ENCODE peak calls at places on chromosomes 11 and 22, in four cellular contexts. N is neuronal stem cell, Q is mesendoderm, P is IMR-90. T is an unnamed sample.

GRCh38 chr11:35158371-35159081 is 19.6 kb downstream of the CD44 start:
- DNase-seq in N (no peak), Q (peak; percentile 48), P (no peak), T (peak; percentile 78)

GRCh38 chr11:119375629-119376196 is 5.8 kb downstream of the USP2 start:
- DNase-seq in N (no peak), Q (peak; percentile 68), P (peak; percentile 86), T (peak; percentile 40)

GRCh38 chr22:23904855-23905254 is 10.7 kb downstream of the MIF start:
- DNase-seq in N (no peak), Q (no peak), P (no peak), T (peak; percentile 36)

GRCh38 chr11:12587333-12587997 is 86.8 kb upstream of the TEAD1 start:
- DNase-seq in N (no peak), Q (peak; percentile 82), P (peak; percentile 71), T (peak; percentile 38)

GRCh38 chr11:132886335-132886734 is 646.0 kb downstream of the OPCML start:
- DNase-seq in N (no peak), Q (peak; percentile 84), P (peak; percentile 94), T (peak; percentile 34)

GRCh38 chr11:67407700-67408163 is 3.8 kb downstream of the TBC1D10C start:
- DNase-seq in N (no peak), Q (no peak), P (no peak), T (no peak)

GRCh38 chr11:99316761-99317475 is 296.2 kb downstream of the CNTN5 start:
- DNase-seq in N (no peak), Q (no peak), P (no peak), T (no peak)

GRCh38 chr11:2814751-2815150 is 70.8 kb downstream of the CDKN1C start:
- DNase-seq in N (no peak), Q (no peak), P (no peak), T (no peak)

GRCh38 chr22:31230155-31230870 is 18.2 kb downstream of the LIMK2 start:
- DNase-seq in N (no peak), Q (no peak), P (peak; percentile 44), T (peak; percentile 87)

GRCh38 chr22:21449531-21450319 is 17.5 kb upstream of the TMEM191C start:
- DNase-seq in N (no peak), Q (no peak), P (peak; percentile 13), T (peak; percentile 13)
- H3K4ac ChIP-seq in N (no peak overlapping the region), Q (no peak overlapping the region), P (no peak overlapping the region), T (no peak overlapping the region)

GRCh38 chr22:49828599-49828965 is 909 bp upstream of the BRD1 start:
- DNase-seq in N (no peak), Q (no peak), P (no peak), T (no peak)
- H4K8ac ChIP-seq in N (peak overlapping the region; percentile 96), Q (no peak overlapping the region), P (no peak overlapping the region), T (peak overlapping the region; percentile 19)

DNA sequence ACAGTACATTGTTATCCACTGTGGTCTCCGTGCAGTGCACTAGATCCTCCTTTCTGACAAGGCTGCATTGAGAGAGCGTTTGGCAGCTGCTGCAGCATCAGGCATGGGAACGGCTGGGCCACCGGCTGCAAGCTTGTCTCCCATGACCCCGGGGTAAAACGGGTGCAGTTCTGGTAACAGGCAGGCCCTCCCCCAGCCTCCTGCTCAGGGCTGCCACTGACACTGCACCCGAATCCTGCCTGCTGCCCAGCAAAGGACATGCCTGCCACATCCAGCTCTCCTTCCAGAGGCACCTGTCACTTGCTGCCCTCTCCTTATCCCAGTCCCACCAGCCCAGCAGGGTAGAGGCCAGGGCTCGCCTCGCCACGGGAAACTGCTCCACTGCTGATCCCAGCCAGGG is 124.5 kb upstream of the TMEM45B start:
- DNase-seq in N (no peak), Q (no peak), P (no peak), T (no peak)
- H2AK5ac ChIP-seq in N (no peak overlapping the region), Q (no peak overlapping the region), P (no peak overlapping the region), T (no peak overlapping the region)

DNA sequence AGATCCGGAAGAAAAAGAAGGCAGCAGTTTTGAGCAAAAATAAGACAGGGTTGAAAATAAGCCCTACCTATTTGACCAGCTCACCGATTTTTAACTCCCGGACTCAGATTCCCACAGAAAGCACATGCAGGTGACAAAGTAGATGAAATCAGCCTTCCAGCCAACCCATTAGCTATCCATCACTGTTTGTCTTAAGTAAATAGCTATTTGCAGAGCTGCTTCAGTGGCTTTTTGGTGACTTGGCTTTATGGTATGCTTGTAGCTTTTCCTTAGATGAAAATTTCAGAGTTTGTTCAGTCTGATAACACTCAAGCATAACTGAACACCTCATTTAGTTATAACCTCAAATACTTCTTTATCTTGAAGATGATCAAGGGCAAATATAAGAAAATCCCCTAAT is 192.6 kb downstream of the HIPK3 start:
- DNase-seq in N (no peak), Q (no peak), P (peak; percentile 76), T (no peak)
- H3K4ac ChIP-seq in N (no peak overlapping the region), Q (no peak overlapping the region), P (no peak overlapping the region), T (no peak overlapping the region)

DNA sequence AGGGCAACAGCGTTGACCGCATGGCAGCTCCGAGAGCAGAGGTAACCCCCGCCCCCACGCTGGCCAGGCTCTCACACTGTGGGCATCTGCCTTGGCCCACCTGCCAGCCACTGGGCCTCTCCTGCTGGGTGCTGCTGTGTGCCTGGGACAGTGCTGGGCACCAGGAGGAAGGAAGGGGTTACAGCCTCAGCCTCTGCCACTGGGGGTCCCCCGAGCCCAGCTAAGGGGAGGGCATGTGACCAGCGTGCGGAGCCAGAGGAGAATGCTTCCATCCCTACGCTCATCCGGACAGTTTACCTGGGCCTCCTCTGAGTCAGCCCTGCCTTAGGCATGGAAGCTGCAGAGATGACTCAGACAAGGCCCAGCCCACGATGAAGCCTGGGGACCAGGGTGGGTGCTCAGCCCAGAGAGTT is 10.9 kb downstream of the NCF4 start:
- DNase-seq in N (no peak), Q (peak; percentile 45), P (no peak), T (no peak)
- H4K8ac ChIP-seq in N (no peak overlapping the region), Q (no peak overlapping the region), P (no peak overlapping the region), T (no peak overlapping the region)